ENCODE peak calls at places on chromosomes 6 and 20, in four cellular contexts. One of them, this sample, is unnamed.

GRCh38 chr6:121647905-121648304 is 212.5 kb downstream of the GJA1 start:
- DNase-seq in breast epithelium: no peak
- DNase-seq in heart left ventricle: no peak
- DNase-seq in HepG2: no peak
- DNase-seq in this sample: no peak

GRCh38 chr6:85923013-85923430 is 280.3 kb upstream of the SYNCRIP start:
- DNase-seq in breast epithelium: no peak
- DNase-seq in heart left ventricle: no peak
- DNase-seq in HepG2: peak; percentile 41
- DNase-seq in this sample: no peak

GRCh38 chr6:74319292-74319691 is 623.3 kb downstream of the CD109 start:
- DNase-seq in breast epithelium: no peak
- DNase-seq in heart left ventricle: no peak
- DNase-seq in HepG2: no peak
- DNase-seq in this sample: no peak

GRCh38 chr6:110255356-110255755 is 75.1 kb downstream of the CDC40 start:
- DNase-seq in breast epithelium: no peak
- DNase-seq in heart left ventricle: no peak
- DNase-seq in HepG2: no peak
- DNase-seq in this sample: no peak

GRCh38 chr6:14165091-14165490 is 47.5 kb downstream of the CD83 start:
- DNase-seq in breast epithelium: no peak
- DNase-seq in heart left ventricle: no peak
- DNase-seq in HepG2: no peak
- DNase-seq in this sample: no peak

GRCh38 chr6:33967966-33968724 is 164.3 kb upstream of the MLN start:
- DNase-seq in breast epithelium: no peak
- DNase-seq in heart left ventricle: no peak
- DNase-seq in HepG2: peak; percentile 47
- DNase-seq in this sample: no peak

GRCh38 chr6:158565482-158566040 is 5.7 kb downstream of the TMEM181 start:
- DNase-seq in breast epithelium: no peak
- DNase-seq in heart left ventricle: no peak
- DNase-seq in HepG2: no peak
- DNase-seq in this sample: no peak

GRCh38 chr20:6416371-6416770 is 293.5 kb upstream of the FERMT1 start:
- DNase-seq in breast epithelium: no peak
- DNase-seq in heart left ventricle: no peak
- DNase-seq in HepG2: no peak
- DNase-seq in this sample: no peak

GRCh38 chr20:58981564-58982364 is 708 bp downstream of the NELFCD start:
- DNase-seq in breast epithelium: no peak
- DNase-seq in heart left ventricle: no peak
- DNase-seq in HepG2: peak; percentile 35
- DNase-seq in this sample: no peak

GRCh38 chr6:168695701-168696100 is 254.7 kb downstream of the SMOC2 start:
- DNase-seq in breast epithelium: no peak
- DNase-seq in heart left ventricle: no peak
- DNase-seq in HepG2: no peak
- DNase-seq in this sample: no peak

GRCh38 chr6:63154535-63154934 is 56.7 kb upstream of the FKBP1C start:
- DNase-seq in breast epithelium: no peak
- DNase-seq in heart left ventricle: no peak
- DNase-seq in HepG2: no peak
- DNase-seq in this sample: no peak

GRCh38 chr6:115969930-115970273 is 90.8 kb downstream of the FRK start:
- DNase-seq in breast epithelium: no peak
- DNase-seq in heart left ventricle: no peak
- DNase-seq in HepG2: no peak
- DNase-seq in this sample: no peak

GRCh38 chr6:18528084-18528743 is 141.1 kb downstream of the RNF144B start:
- DNase-seq in breast epithelium: no peak
- DNase-seq in heart left ventricle: no peak
- DNase-seq in HepG2: no peak
- DNase-seq in this sample: no peak

GRCh38 chr6:38857815-38858214 is 142.7 kb downstream of the DNAH8 start:
- DNase-seq in breast epithelium: no peak
- DNase-seq in heart left ventricle: no peak
- DNase-seq in HepG2: no peak
- DNase-seq in this sample: no peak

GRCh38 chr6:27791182-27791939 is 120.8 kb downstream of the OR2B2 start:
- DNase-seq in breast epithelium: no peak
- DNase-seq in heart left ventricle: no peak
- DNase-seq in HepG2: peak; percentile 76
- DNase-seq in this sample: no peak

GRCh38 chr6:15308445-15309213 is 62.8 kb downstream of the JARID2 start:
- DNase-seq in breast epithelium: no peak
- DNase-seq in heart left ventricle: no peak
- DNase-seq in HepG2: no peak
- DNase-seq in this sample: no peak

GRCh38 chr6:53527249-53527765 is 17.6 kb downstream of the GCLC start:
- DNase-seq in breast epithelium: no peak
- DNase-seq in heart left ventricle: no peak
- DNase-seq in HepG2: no peak
- DNase-seq in this sample: no peak

GRCh38 chr20:57211949-57212889 is 54.2 kb downstream of the BMP7 start:
- DNase-seq in breast epithelium: peak; percentile 77
- DNase-seq in heart left ventricle: peak; percentile 71
- DNase-seq in HepG2: peak; percentile 18
- DNase-seq in this sample: no peak

GRCh38 chr6:11329841-11330765 is 97.6 kb upstream of the NEDD9 start:
- DNase-seq in breast epithelium: peak; percentile 58
- DNase-seq in heart left ventricle: no peak
- DNase-seq in HepG2: no peak
- DNase-seq in this sample: no peak

GRCh38 chr6:43541774-43542471 is 25.0 kb downstream of the POLR1C start:
- DNase-seq in breast epithelium: no peak
- DNase-seq in heart left ventricle: no peak
- DNase-seq in HepG2: no peak
- DNase-seq in this sample: no peak

GRCh38 chr20:51800132-51800721 is 2.1 kb downstream of the SALL4 start:
- DNase-seq in breast epithelium: peak; percentile 26
- DNase-seq in heart left ventricle: peak; percentile 44
- DNase-seq in HepG2: peak; percentile 48
- DNase-seq in this sample: no peak

GRCh38 chr6:47161176-47161687 is 119.1 kb upstream of the ADGRF1 start:
- DNase-seq in breast epithelium: no peak
- DNase-seq in heart left ventricle: no peak
- DNase-seq in HepG2: no peak
- DNase-seq in this sample: no peak

GRCh38 chr6:387293-387694 is 4.3 kb upstream of the IRF4 start:
- DNase-seq in breast epithelium: no peak
- DNase-seq in heart left ventricle: no peak
- DNase-seq in HepG2: no peak
- DNase-seq in this sample: no peak

GRCh38 chr20:37270586-37271420 is 9.2 kb upstream of the GHRH start:
- DNase-seq in breast epithelium: no peak
- DNase-seq in heart left ventricle: no peak
- DNase-seq in HepG2: peak; percentile 75
- DNase-seq in this sample: no peak

GRCh38 chr20:3865887-3866407 is 19.3 kb downstream of the MAVS start:
- DNase-seq in breast epithelium: no peak
- DNase-seq in heart left ventricle: no peak
- DNase-seq in HepG2: no peak
- DNase-seq in this sample: no peak

GRCh38 chr6:13479971-13480434 is 7.4 kb downstream of the GFOD1 start:
- DNase-seq in breast epithelium: peak; percentile 44
- DNase-seq in heart left ventricle: no peak
- DNase-seq in HepG2: no peak
- DNase-seq in this sample: no peak

GRCh38 chr20:17728074-17728473 is 28.3 kb downstream of the BANF2 start:
- DNase-seq in breast epithelium: no peak
- DNase-seq in heart left ventricle: no peak
- DNase-seq in HepG2: no peak
- DNase-seq in this sample: no peak

DNA sequence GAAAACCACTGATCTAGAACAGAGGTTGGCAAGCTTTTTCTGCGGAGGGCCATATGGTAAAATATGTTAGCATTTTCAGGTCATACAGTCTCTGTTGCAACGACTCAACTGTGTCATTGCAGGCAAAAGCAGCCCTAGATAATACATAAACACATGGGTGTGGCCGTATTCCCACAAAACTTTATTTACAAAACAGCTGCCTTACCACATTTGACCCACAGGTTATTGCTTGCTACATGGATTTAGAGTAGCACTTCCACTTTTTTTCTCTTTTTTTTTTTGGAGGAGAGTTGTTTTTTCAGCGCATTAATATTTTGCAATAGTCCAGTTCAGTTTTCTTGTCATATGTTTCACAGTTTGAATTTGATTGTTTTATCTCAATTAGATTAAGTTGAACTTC is 2.5 kb upstream of the IGF2R start:
- DNase-seq in breast epithelium: no peak
- DNase-seq in heart left ventricle: no peak
- DNase-seq in HepG2: no peak
- DNase-seq in this sample: no peak
- TF ChIP-seq CTCF in breast epithelium: no peak
- TF ChIP-seq CTCF in heart left ventricle: no peak
- TF ChIP-seq CTCF in HepG2: no peak
- TF ChIP-seq CTCF in this sample: no peak

DNA sequence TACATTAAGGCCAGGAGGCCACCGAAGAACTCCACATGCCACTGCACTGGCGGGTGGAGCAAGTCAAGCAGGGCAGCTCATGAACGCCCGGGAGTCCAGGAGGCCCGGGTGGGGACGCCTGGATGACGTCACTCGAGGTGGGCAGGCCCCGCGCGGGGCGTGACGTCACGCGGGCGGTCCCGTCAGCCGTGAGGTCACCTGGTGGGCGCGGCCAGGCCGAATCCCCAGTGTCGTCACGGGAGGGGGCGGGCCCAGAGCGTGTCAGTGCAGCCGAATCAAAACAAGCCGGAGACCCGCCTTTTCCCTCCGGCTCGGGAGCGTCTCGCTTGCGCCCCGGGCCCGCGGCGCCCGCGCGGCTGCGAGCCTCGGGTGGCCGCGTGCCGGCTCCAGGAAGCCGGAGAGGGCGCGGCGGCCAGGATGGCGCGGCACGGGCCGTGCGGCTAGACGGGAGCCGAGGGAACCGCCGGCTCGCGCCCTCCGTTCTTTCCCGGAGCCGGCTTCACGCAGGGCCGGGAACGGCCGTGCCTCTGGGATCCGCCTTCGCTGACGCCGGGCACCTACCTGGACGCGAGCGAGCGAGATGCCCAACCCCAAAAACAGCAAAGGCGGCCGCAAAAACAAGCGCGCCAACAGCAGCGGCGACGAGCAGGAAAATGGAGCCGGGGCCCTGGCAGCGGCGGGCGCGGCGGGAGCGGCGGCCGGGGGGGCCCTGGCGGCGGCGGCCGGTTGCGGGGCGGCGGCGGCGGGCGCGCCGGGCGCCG is at the start of gene HECA:
- DNase-seq in breast epithelium: peak; percentile 97
- DNase-seq in heart left ventricle: peak; percentile 100
- DNase-seq in HepG2: peak; percentile 55
- DNase-seq in this sample: peak; percentile 98
- TF ChIP-seq POLR2A in breast epithelium: peak; percentile 42
- TF ChIP-seq POLR2A in heart left ventricle: peak; percentile 86
- TF ChIP-seq POLR2A in HepG2: no peak
- TF ChIP-seq POLR2A in this sample: peak; percentile 91

DNA sequence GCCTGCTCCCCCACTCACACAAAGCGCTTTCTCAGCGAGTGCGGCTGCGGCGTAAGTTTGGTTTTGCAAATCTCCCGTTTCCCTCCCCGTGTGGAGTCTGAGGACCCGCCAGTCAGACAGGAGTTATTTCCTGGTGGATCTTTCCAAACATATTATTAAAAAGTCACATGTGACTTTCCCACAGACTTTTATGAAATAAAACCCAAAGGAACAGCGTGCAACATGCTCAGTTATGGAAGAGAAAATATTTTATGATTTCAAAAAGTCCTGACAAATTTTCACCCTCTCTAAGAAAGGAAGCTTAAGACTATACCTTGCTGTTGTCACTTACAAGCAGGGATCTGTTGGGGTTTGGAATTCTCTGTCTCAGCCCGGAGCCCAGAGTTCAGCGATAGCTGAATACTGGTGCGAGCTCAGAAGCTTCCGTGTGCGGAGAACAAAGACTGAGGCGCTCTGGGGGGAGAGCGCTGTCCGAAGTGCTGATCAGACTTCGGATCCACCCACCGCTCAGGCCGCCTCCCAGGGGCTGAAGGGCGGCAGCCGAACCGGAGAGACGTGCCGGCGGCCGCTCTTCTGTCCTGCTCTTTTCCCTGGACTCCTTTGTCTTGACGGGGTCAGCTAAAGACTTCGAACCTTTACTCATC is 2.5 kb upstream of the MYT1 start:
- DNase-seq in breast epithelium: no peak
- DNase-seq in heart left ventricle: peak; percentile 46
- DNase-seq in HepG2: peak; percentile 68
- DNase-seq in this sample: no peak
- TF ChIP-seq CTCF in breast epithelium: no peak
- TF ChIP-seq CTCF in heart left ventricle: no peak
- TF ChIP-seq CTCF in HepG2: peak; percentile 31
- TF ChIP-seq CTCF in this sample: no peak

GRCh38 chr6:152701863-152702401 is 4.2 kb downstream of the MYCT1 start:
- DNase-seq in breast epithelium: no peak
- DNase-seq in heart left ventricle: no peak
- DNase-seq in HepG2: no peak
- DNase-seq in this sample: no peak

GRCh38 chr6:152701081-152701862 is 3.6 kb downstream of the MYCT1 start:
- DNase-seq in breast epithelium: no peak
- DNase-seq in heart left ventricle: no peak
- DNase-seq in HepG2: no peak
- DNase-seq in this sample: no peak

GRCh38 chr6:152700427-152700826 is 2.7 kb downstream of the MYCT1 start:
- DNase-seq in breast epithelium: no peak
- DNase-seq in heart left ventricle: no peak
- DNase-seq in HepG2: no peak
- DNase-seq in this sample: no peak

DNA sequence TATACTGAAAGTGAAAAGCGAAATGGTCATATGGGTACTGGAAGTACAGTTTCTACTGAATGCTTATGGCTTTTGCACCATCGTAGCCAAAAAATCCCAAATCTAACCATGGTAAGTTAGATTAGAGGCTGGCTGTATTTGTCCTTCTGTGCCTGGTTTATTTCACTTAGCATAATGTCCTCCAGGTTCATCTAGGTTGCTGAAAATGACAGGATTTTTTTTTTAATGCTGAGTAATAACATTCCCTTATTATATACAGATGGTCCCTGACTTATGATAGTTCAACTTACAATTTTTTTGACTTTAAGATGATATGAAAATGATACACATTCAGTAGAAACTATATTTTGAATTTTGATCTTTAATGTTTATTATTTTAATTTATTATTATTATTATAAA is 7.6 kb downstream of the MYCT1 start:
- DNase-seq in breast epithelium: no peak
- DNase-seq in heart left ventricle: no peak
- DNase-seq in HepG2: no peak
- DNase-seq in this sample: no peak
- TF ChIP-seq POLR2A in breast epithelium: no peak
- TF ChIP-seq POLR2A in heart left ventricle: no peak
- TF ChIP-seq POLR2A in HepG2: no peak
- TF ChIP-seq POLR2A in this sample: no peak

GRCh38 chr20:62068997-62069396 is 3.3 kb upstream of the TAF4 start:
- DNase-seq in breast epithelium: no peak
- DNase-seq in heart left ventricle: no peak
- DNase-seq in HepG2: no peak
- DNase-seq in this sample: no peak
- TF ChIP-seq CTCF in breast epithelium: no peak
- TF ChIP-seq CTCF in heart left ventricle: no peak
- TF ChIP-seq CTCF in HepG2: peak; percentile 48
- TF ChIP-seq CTCF in this sample: no peak

GRCh38 chr6:2940010-2940850 is 31.1 kb downstream of the SERPINB6 start:
- DNase-seq in breast epithelium: peak; percentile 16
- DNase-seq in heart left ventricle: no peak
- DNase-seq in HepG2: peak; percentile 42
- DNase-seq in this sample: no peak
- TF ChIP-seq POLR2A in breast epithelium: no peak
- TF ChIP-seq POLR2A in heart left ventricle: no peak
- TF ChIP-seq POLR2A in HepG2: peak; percentile 61
- TF ChIP-seq POLR2A in this sample: no peak

This sample was measured in vagina.